ENCODE peak calls at places on chromosomes 12 and 14, in five cellular contexts. One of them, this sample, is unnamed.

GRCh38 chr14:25042362-25043299 is 7.3 kb downstream of the STXBP6 start:
- DNase-seq in OCI-LY7: no peak
- DNase-seq in AG20443: peak; percentile 49
- DNase-seq in activated CD4-positive, alpha-beta T cell treated with anti-CD3 and anti-CD28 coated beads, Interleukin-2, amount 50 U/mL, for 48 hours: no peak
- DNase-seq in HCEC 1CT: peak; percentile 61
- DNase-seq in this sample: no peak

GRCh38 chr12:388547-389137 is 478 bp downstream of the KDM5A start:
- DNase-seq in activated CD4-positive, alpha-beta T cell treated with anti-CD3 and anti-CD28 coated beads, Interleukin-2, amount 50 U/mL, for 48 hours: peak; percentile 47
- DNase-seq in HCEC 1CT: peak; percentile 30
- DNase-seq in OCI-LY7: peak; percentile 75
- DNase-seq in AG20443: peak; percentile 11
- DNase-seq in this sample: peak; percentile 43

GRCh38 chr12:102816816-102817434 is 100.1 kb downstream of the PAH start:
- DNase-seq in AG20443: peak; percentile 61
- DNase-seq in activated CD4-positive, alpha-beta T cell treated with anti-CD3 and anti-CD28 coated beads, Interleukin-2, amount 50 U/mL, for 48 hours: no peak
- DNase-seq in HCEC 1CT: no peak
- DNase-seq in OCI-LY7: peak; percentile 27
- DNase-seq in this sample: no peak

GRCh38 chr14:50061664-50062437 is 54.5 kb downstream of the VCPKMT start:
- DNase-seq in activated CD4-positive, alpha-beta T cell treated with anti-CD3 and anti-CD28 coated beads, Interleukin-2, amount 50 U/mL, for 48 hours: peak; percentile 78
- DNase-seq in AG20443: no peak
- DNase-seq in HCEC 1CT: peak; percentile 23
- DNase-seq in OCI-LY7: peak; percentile 94
- DNase-seq in this sample: peak; percentile 42

GRCh38 chr14:26199599-26200370 is 398.0 kb downstream of the NOVA1 start:
- DNase-seq in HCEC 1CT: peak; percentile 34
- DNase-seq in activated CD4-positive, alpha-beta T cell treated with anti-CD3 and anti-CD28 coated beads, Interleukin-2, amount 50 U/mL, for 48 hours: no peak
- DNase-seq in AG20443: peak; percentile 15
- DNase-seq in OCI-LY7: no peak
- DNase-seq in this sample: no peak

GRCh38 chr12:56565510-56566101 is 44.0 kb downstream of the RBMS2 start:
- DNase-seq in OCI-LY7: peak; percentile 46
- DNase-seq in HCEC 1CT: peak; percentile 74
- DNase-seq in AG20443: peak; percentile 76
- DNase-seq in activated CD4-positive, alpha-beta T cell treated with anti-CD3 and anti-CD28 coated beads, Interleukin-2, amount 50 U/mL, for 48 hours: peak; percentile 45
- DNase-seq in this sample: no peak

GRCh38 chr12:49705479-49706267 is 1.5 kb downstream of the FMNL3 start:
- DNase-seq in HCEC 1CT: peak; percentile 66
- DNase-seq in OCI-LY7: peak; percentile 37
- DNase-seq in AG20443: peak; percentile 57
- DNase-seq in activated CD4-positive, alpha-beta T cell treated with anti-CD3 and anti-CD28 coated beads, Interleukin-2, amount 50 U/mL, for 48 hours: peak; percentile 42
- DNase-seq in this sample: no peak

GRCh38 chr12:50936821-50937220 is 15.5 kb upstream of the HIGD1C start:
- DNase-seq in activated CD4-positive, alpha-beta T cell treated with anti-CD3 and anti-CD28 coated beads, Interleukin-2, amount 50 U/mL, for 48 hours: no peak
- DNase-seq in AG20443: no peak
- DNase-seq in HCEC 1CT: no peak
- DNase-seq in OCI-LY7: no peak
- DNase-seq in this sample: no peak

GRCh38 chr12:74264692-74265091 is 272.9 kb upstream of the ATXN7L3B start:
- DNase-seq in AG20443: no peak
- DNase-seq in OCI-LY7: no peak
- DNase-seq in HCEC 1CT: no peak
- DNase-seq in activated CD4-positive, alpha-beta T cell treated with anti-CD3 and anti-CD28 coated beads, Interleukin-2, amount 50 U/mL, for 48 hours: no peak
- DNase-seq in this sample: no peak